ENCODE peak calls at places on chromosome 22, in seven cellular contexts. S, O, R, E, U, K and H are unnamed samples.

GRCh38 chr22:23285734-23286133 is 105.4 kb downstream of the BCR start:
- DNase-seq in S (no peak), O (no peak), R (no peak), E (peak; percentile 94), U (no peak), K (no peak), H (no peak)

GRCh38 chr22:45262931-45263789 is 21.6 kb upstream of the UPK3A start:
- DNase-seq in S (peak; percentile 88), O (no peak), R (peak; percentile 45), E (no peak), U (no peak), K (no peak), H (peak; percentile 45)

GRCh38 chr22:45688606-45689080 is 17.0 kb downstream of the ATXN10 start:
- DNase-seq in S (no peak), O (no peak), R (no peak), E (peak; percentile 79), U (peak; percentile 69), K (no peak), H (no peak)

GRCh38 chr22:35719212-35719869 is 1.7 kb downstream of the APOL5 start:
- DNase-seq in S (no peak), O (no peak), R (no peak), E (no peak), U (no peak), K (no peak), H (no peak)

GRCh38 chr22:30837531-30837930 is 131.0 kb downstream of the MORC2 start:
- DNase-seq in S (peak; percentile 14), O (peak; percentile 11), R (no peak), E (no peak), U (no peak), K (no peak), H (no peak)

GRCh38 chr22:33835196-33835788 is 85.0 kb downstream of the LARGE1 start:
- DNase-seq in S (no peak), O (no peak), R (no peak), E (no peak), U (no peak), K (no peak), H (no peak)

GRCh38 chr22:44396727-44397722 is 84.3 kb upstream of the SHISAL1 start:
- DNase-seq in S (peak; percentile 25), O (peak; percentile 13), R (peak; percentile 2), E (peak; percentile 33), U (no peak), K (no peak), H (no peak)

GRCh38 chr22:44449061-44449682 is 48.9 kb downstream of the RTL6 start:
- DNase-seq in S (peak; percentile 36), O (no peak), R (no peak), E (peak; percentile 89), U (no peak), K (no peak), H (no peak)

GRCh38 chr22:36331912-36332622 is 55.7 kb downstream of the MYH9 start:
- DNase-seq in S (peak; percentile 88), O (peak; percentile 69), R (peak; percentile 83), E (peak; percentile 78), U (peak; percentile 70), K (peak; percentile 46), H (no peak)

GRCh38 chr22:37018815-37019308 is 385 bp downstream of the TST start:
- DNase-seq in S (peak; percentile 80), O (peak; percentile 67), R (peak; percentile 78), E (peak; percentile 64), U (peak; percentile 71), K (peak; percentile 51), H (peak; percentile 57)

GRCh38 chr22:42468841-42469240 is 36.6 kb upstream of the NFAM1 start:
- DNase-seq in S (no peak), O (no peak), R (no peak), E (no peak), U (no peak), K (no peak), H (no peak)

GRCh38 chr22:46280999-46281623 is 13.3 kb downstream of the TTC38 start:
- DNase-seq in S (peak; percentile 80), O (no peak), R (no peak), E (no peak), U (no peak), K (no peak), H (no peak)

GRCh38 chr22:48261706-48262105 is 1499.3 kb downstream of the TBC1D22A start:
- DNase-seq in S (no peak), O (no peak), R (no peak), E (no peak), U (no peak), K (no peak), H (no peak)

GRCh38 chr22:23069502-23070357 is 589 bp upstream of the GNAZ start:
- DNase-seq in S (peak; percentile 96), O (peak; percentile 97), R (peak; percentile 95), E (peak; percentile 93), U (peak; percentile 96), K (peak; percentile 94), H (peak; percentile 90)

GRCh38 chr22:50203288-50203687 is 2.5 kb downstream of the SELENOO start:
- DNase-seq in S (no peak), O (no peak), R (no peak), E (no peak), U (no peak), K (no peak), H (no peak)

GRCh38 chr22:50200333-50201190 is at the start of gene SELENOO:
- DNase-seq in S (peak; percentile 96), O (peak; percentile 93), R (peak; percentile 95), E (peak; percentile 90), U (peak; percentile 97), K (peak; percentile 91), H (peak; percentile 92)

GRCh38 chr22:50202130-50202671 is 1.4 kb downstream of the SELENOO start:
- DNase-seq in S (no peak), O (no peak), R (no peak), E (no peak), U (peak; percentile 87), K (no peak), H (no peak)

GRCh38 chr22:50199836-50200332 is 927 bp upstream of the SELENOO start:
- DNase-seq in S (no peak), O (peak; percentile 33), R (no peak), E (no peak), U (no peak), K (no peak), H (no peak)

DNA sequence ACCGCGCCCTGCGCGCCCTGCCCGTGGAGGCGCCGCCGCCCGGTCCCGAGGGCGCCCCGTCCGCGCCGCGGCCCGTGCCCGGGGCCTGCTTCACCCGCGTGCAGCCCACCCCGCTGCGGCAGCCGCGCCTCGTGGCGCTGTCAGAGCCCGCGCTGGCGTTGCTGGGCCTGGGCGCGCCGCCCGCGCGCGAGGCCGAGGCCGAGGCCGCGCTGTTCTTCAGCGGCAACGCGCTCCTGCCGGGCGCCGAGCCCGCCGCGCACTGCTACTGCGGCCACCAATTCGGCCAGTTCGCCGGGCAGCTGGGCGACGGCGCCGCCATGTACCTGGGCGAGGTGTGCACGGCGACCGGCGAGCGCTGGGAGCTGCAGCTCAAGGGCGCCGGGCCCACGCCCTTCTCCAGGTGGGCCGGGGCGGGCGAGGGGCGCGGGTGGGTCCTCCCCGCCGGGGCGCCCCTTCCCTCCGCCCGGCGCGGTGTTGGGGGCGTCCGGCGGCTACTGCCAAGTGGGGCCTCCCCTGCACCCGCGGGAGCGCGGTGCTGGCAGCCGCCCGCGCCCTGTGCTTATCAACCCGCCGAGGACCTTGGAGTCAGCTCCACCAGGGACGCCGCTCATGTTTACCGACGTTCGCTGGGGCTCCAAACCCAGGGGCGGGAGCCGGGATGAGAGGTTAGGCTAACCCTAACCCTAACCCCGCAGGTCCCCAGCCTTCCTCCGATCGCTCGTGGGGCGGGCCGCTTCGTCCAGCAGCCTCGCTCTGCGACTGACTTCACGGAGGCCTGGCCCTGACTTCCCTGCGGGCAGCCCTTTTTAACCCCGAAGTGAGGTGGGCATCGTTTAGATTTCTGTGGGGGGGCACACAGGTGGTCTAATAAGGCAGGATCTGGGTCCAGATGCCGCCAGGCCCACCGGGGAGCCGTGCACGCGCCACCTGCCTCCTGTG is 649 bp downstream of the SELENOO start:
- DNase-seq in S (no peak), O (peak; percentile 62), R (no peak), E (no peak), U (no peak), K (peak; percentile 63), H (no peak)
- H3K27ac ChIP-seq in S (peak overlapping the region; percentile 77), O (peak overlapping the region; percentile 81), R (peak overlapping the region; percentile 91), E (no peak overlapping the region), U (peak overlapping the region; percentile 72), K (peak overlapping the region; percentile 71), H (peak overlapping the region; percentile 88)

GRCh38 chr22:38398609-38399401 is 56.2 kb downstream of the KCNJ4 start:
- DNase-seq in S (peak; percentile 93), O (peak; percentile 92), R (peak; percentile 91), E (peak; percentile 81), U (peak; percentile 92), K (peak; percentile 92), H (peak; percentile 78)

GRCh38 chr22:38404419-38404818 is 50.6 kb downstream of the KCNJ4 start:
- DNase-seq in S (no peak), O (no peak), R (no peak), E (no peak), U (no peak), K (no peak), H (no peak)

GRCh38 chr22:38402204-38402603 is 52.8 kb downstream of the KCNJ4 start:
- DNase-seq in S (no peak), O (no peak), R (no peak), E (no peak), U (no peak), K (no peak), H (no peak)

GRCh38 chr22:38403806-38404205 is 51.2 kb downstream of the KCNJ4 start:
- DNase-seq in S (no peak), O (no peak), R (no peak), E (no peak), U (no peak), K (no peak), H (no peak)

GRCh38 chr22:38401336-38402084 is 53.5 kb downstream of the KCNJ4 start:
- DNase-seq in S (no peak), O (no peak), R (no peak), E (no peak), U (no peak), K (no peak), H (no peak)
- H3K27ac ChIP-seq in S (no peak overlapping the region), O (no peak overlapping the region), R (no peak overlapping the region), E (no peak overlapping the region), U (no peak overlapping the region), K (no peak overlapping the region), H (no peak overlapping the region)

DNA sequence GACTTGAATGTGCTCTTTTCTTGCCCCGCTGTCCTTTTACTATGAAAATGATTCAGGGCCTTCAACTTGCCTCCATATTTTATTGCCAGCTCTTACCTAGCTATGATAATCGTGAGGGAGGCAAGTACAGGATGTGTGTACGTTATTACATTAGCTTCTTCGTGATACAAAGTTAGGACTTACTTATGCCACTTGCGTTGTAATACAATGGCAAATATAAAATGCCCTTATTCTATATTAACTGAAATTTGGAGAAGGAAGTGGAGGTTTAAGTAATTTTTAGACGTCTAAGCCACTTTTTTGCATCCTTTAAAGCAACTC is 10.8 kb upstream of the CCT8L2 start:
- DNase-seq in S (no peak), O (no peak), R (no peak), E (no peak), U (no peak), K (no peak), H (no peak)
- H3K27ac ChIP-seq in S (no peak overlapping the region), O (no peak overlapping the region), R (no peak overlapping the region), E (no peak overlapping the region), U (no peak overlapping the region), K (no peak overlapping the region), H (no peak overlapping the region)

DNA sequence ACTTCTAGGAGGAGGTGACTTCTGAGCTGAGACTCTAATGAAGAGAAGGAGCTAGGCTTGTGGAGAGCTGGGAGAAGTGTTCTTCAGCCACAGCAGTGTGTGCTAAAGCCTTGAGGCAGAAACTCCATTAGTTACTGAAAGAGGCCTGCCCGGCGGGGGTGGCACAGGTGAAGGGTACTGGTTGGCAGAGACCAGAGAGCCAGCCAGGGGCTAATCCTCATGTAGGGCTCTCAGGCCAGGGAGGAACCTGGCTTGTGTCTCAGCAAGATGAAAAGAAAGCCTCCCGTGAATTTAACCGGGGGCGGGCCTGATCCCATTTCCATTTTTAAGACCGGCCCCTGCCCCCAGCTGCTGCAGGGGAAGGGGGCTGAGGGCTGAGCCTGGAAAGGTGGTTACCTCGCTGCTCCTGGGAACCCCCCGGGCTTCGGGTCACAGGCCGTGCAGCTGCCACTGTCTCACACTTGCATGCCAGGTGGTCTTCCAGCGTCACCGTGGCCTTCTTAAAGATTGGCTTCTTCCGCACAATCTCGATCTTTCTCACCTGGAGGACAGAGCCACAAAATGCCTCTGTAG is 15.0 kb downstream of the PDGFB start:
- DNase-seq in S (no peak), O (no peak), R (no peak), E (no peak), U (no peak), K (no peak), H (no peak)
- H3K27ac ChIP-seq in S (no peak overlapping the region), O (no peak overlapping the region), R (peak overlapping the region; percentile 67), E (no peak overlapping the region), U (no peak overlapping the region), K (no peak overlapping the region), H (no peak overlapping the region)